ENCODE peak calls at places on chromosomes 3 and 15, in six cellular contexts. One of them, this sample, is unnamed.

GRCh38 chr3:128878556-128879124 is 780 bp upstream of the ACAD9 start:
- DNase-seq in stomach: no peak
- DNase-seq in GM23338: peak
- DNase-seq in sigmoid colon: peak
- DNase-seq in HL-60: peak
- DNase-seq in K562: peak
- DNase-seq in this sample: no peak

GRCh38 chr15:23529891-23530290 is 35.6 kb upstream of the MKRN3 start:
- DNase-seq in stomach: no peak
- DNase-seq in GM23338: no peak
- DNase-seq in sigmoid colon: no peak
- DNase-seq in HL-60: no peak
- DNase-seq in K562: no peak
- DNase-seq in this sample: no peak

GRCh38 chr3:118400886-118401285 is 633.8 kb downstream of the IGSF11 start:
- DNase-seq in stomach: no peak
- DNase-seq in GM23338: no peak
- DNase-seq in sigmoid colon: no peak
- DNase-seq in HL-60: no peak
- DNase-seq in K562: no peak
- DNase-seq in this sample: no peak

GRCh38 chr15:28026764-28027713 is 72.1 kb downstream of the OCA2 start:
- DNase-seq in stomach: no peak
- DNase-seq in GM23338: no peak
- DNase-seq in sigmoid colon: no peak
- DNase-seq in HL-60: no peak
- DNase-seq in K562: peak
- DNase-seq in this sample: no peak

GRCh38 chr3:160210799-160211221 is 14.4 kb upstream of the C3orf80 start:
- DNase-seq in stomach: no peak
- DNase-seq in GM23338: peak
- DNase-seq in sigmoid colon: no peak
- DNase-seq in HL-60: peak
- DNase-seq in K562: peak
- DNase-seq in this sample: no peak

GRCh38 chr3:193665370-193665989 is 72.5 kb downstream of the OPA1 start:
- DNase-seq in stomach: no peak
- DNase-seq in GM23338: peak
- DNase-seq in sigmoid colon: no peak
- DNase-seq in HL-60: no peak
- DNase-seq in K562: peak
- DNase-seq in this sample: peak

GRCh38 chr3:14453841-14454630 is 51.6 kb downstream of the SLC6A6 start:
- DNase-seq in stomach: peak
- DNase-seq in GM23338: no peak
- DNase-seq in sigmoid colon: no peak
- DNase-seq in HL-60: no peak
- DNase-seq in K562: no peak
- DNase-seq in this sample: no peak

GRCh38 chr15:47846128-47846868 is 129.0 kb downstream of the SEMA6D start:
- DNase-seq in stomach: no peak
- DNase-seq in GM23338: no peak
- DNase-seq in sigmoid colon: no peak
- DNase-seq in HL-60: no peak
- DNase-seq in K562: no peak
- DNase-seq in this sample: no peak

GRCh38 chr3:122594025-122594424 is 16.6 kb downstream of the PARP15 start:
- DNase-seq in stomach: no peak
- DNase-seq in GM23338: no peak
- DNase-seq in sigmoid colon: no peak
- DNase-seq in HL-60: no peak
- DNase-seq in K562: no peak
- DNase-seq in this sample: no peak

GRCh38 chr15:70043590-70043989 is 54.1 kb downstream of the TLE3 start:
- DNase-seq in stomach: no peak
- DNase-seq in GM23338: no peak
- DNase-seq in sigmoid colon: no peak
- DNase-seq in HL-60: no peak
- DNase-seq in K562: no peak
- DNase-seq in this sample: no peak

GRCh38 chr3:71490692-71491091 is 92.8 kb downstream of the FOXP1 start:
- DNase-seq in stomach: no peak
- DNase-seq in GM23338: no peak
- DNase-seq in sigmoid colon: no peak
- DNase-seq in HL-60: no peak
- DNase-seq in K562: no peak
- DNase-seq in this sample: no peak

GRCh38 chr15:94829887-94830884 is 598.8 kb downstream of the MCTP2 start:
- DNase-seq in stomach: no peak
- DNase-seq in GM23338: peak
- DNase-seq in sigmoid colon: no peak
- DNase-seq in HL-60: no peak
- DNase-seq in K562: no peak
- DNase-seq in this sample: no peak

GRCh38 chr15:99686290-99686689 is 46.9 kb downstream of the LYSMD4 start:
- DNase-seq in stomach: no peak
- DNase-seq in GM23338: no peak
- DNase-seq in sigmoid colon: no peak
- DNase-seq in HL-60: no peak
- DNase-seq in K562: no peak
- DNase-seq in this sample: no peak

GRCh38 chr3:17336291-17336690 is 406.1 kb downstream of the TBC1D5 start:
- DNase-seq in stomach: no peak
- DNase-seq in GM23338: no peak
- DNase-seq in sigmoid colon: no peak
- DNase-seq in HL-60: no peak
- DNase-seq in K562: no peak
- DNase-seq in this sample: no peak

GRCh38 chr3:194133661-194134230 is 2.2 kb upstream of the HES1 start:
- DNase-seq in stomach: peak
- DNase-seq in GM23338: peak
- DNase-seq in sigmoid colon: peak
- DNase-seq in HL-60: peak
- DNase-seq in K562: peak
- DNase-seq in this sample: no peak

GRCh38 chr15:52256930-52257733 is 38.5 kb downstream of the MYO5C start:
- DNase-seq in stomach: no peak
- DNase-seq in GM23338: peak
- DNase-seq in sigmoid colon: no peak
- DNase-seq in HL-60: no peak
- DNase-seq in K562: no peak
- DNase-seq in this sample: no peak

GRCh38 chr15:35308802-35309201 is 223.7 kb upstream of the NANOGP8 start:
- DNase-seq in stomach: no peak
- DNase-seq in GM23338: no peak
- DNase-seq in sigmoid colon: peak
- DNase-seq in HL-60: no peak
- DNase-seq in K562: no peak
- DNase-seq in this sample: no peak
- TF ChIP-seq POLR2AphosphoS5 in stomach: no peak
- TF ChIP-seq POLR2AphosphoS5 in GM23338: no peak
- TF ChIP-seq POLR2AphosphoS5 in sigmoid colon: peak
- TF ChIP-seq POLR2AphosphoS5 in HL-60: no peak
- TF ChIP-seq POLR2AphosphoS5 in K562: no peak
- TF ChIP-seq POLR2AphosphoS5 in this sample: no peak

GRCh38 chr3:148178508-148178907 is 519.2 kb upstream of the AGTR1 start:
- DNase-seq in stomach: no peak
- DNase-seq in GM23338: no peak
- DNase-seq in sigmoid colon: no peak
- DNase-seq in HL-60: no peak
- DNase-seq in K562: no peak
- DNase-seq in this sample: no peak

GRCh38 chr3:148175215-148175614 is 522.5 kb upstream of the AGTR1 start:
- DNase-seq in stomach: no peak
- DNase-seq in GM23338: no peak
- DNase-seq in sigmoid colon: no peak
- DNase-seq in HL-60: no peak
- DNase-seq in K562: no peak
- DNase-seq in this sample: no peak

DNA sequence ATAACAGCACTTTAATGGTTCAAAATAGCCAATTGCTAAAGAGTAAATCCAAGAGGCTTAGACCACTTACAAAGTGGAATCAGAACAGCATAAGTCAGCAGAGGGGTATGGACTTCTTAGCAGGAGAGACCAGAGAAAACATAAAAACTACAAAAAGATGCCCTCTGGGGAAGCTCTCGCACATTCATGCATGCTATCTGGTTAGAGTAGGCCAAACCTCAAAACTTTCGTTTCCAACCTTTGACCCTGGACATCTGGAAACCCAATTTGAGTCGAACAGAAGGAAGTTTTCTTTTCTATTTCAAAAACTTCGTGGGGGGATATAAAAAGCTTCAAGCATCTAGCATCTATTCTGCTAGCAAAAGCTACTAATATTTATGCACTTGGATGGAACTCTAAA is 523.9 kb upstream of the AGTR1 start:
- DNase-seq in stomach: no peak
- DNase-seq in GM23338: no peak
- DNase-seq in sigmoid colon: no peak
- DNase-seq in HL-60: no peak
- DNase-seq in K562: no peak
- DNase-seq in this sample: no peak
- H3K4me3 ChIP-seq in stomach: no peak
- H3K4me3 ChIP-seq in GM23338: no peak
- H3K4me3 ChIP-seq in sigmoid colon: no peak
- H3K4me3 ChIP-seq in HL-60: no peak
- H3K4me3 ChIP-seq in K562: no peak
- H3K4me3 ChIP-seq in this sample: peak

GRCh38 chr3:157132936-157133335 is 27.0 kb downstream of the CCNL1 start:
- DNase-seq in stomach: no peak
- DNase-seq in GM23338: no peak
- DNase-seq in sigmoid colon: no peak
- DNase-seq in HL-60: peak
- DNase-seq in K562: no peak
- DNase-seq in this sample: no peak
- H3K27ac ChIP-seq in stomach: no peak
- H3K27ac ChIP-seq in GM23338: no peak
- H3K27ac ChIP-seq in sigmoid colon: no peak
- H3K27ac ChIP-seq in HL-60: no peak
- H3K27ac ChIP-seq in K562: no peak
- H3K27ac ChIP-seq in this sample: no peak

DNA sequence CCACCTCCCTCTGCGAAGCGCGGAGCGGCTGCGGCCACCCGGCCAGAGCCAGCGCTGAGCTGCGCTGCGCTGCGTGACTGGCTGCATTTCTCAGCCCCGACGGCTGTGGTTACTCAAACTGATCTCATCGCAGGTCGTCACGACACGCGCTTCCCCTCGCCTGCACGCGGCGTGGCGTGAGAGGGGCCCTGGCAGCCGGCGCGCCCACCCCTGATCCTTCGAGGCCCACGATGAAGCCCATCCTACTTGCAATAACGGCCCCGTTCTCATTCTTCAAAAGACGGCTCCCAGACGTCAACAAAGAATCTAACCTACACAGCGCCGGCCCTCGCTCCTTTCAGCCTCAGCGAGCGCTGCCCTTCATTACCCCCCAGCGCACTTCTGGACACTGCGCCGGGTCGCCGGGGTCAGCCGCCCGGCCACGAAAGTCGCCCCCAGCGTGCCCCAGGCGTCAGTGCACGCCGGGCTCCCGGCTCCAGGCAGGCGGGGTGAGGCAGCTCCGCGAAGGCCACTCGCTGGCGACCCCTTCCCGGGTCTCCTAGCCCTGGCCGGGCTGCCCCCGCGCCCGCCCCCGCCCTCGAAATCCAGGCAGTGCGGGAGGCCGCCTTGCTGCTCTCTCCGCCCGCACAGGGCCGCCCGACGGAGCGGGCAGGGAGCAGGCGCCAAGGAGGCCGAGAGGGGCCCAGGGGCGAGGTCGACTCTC is 9.9 kb upstream of the LEKR1 start:
- DNase-seq in stomach: peak
- DNase-seq in GM23338: peak
- DNase-seq in sigmoid colon: peak
- DNase-seq in HL-60: no peak
- DNase-seq in K562: no peak
- DNase-seq in this sample: no peak
- TF ChIP-seq POLR2AphosphoS5 in stomach: peak
- TF ChIP-seq POLR2AphosphoS5 in GM23338: no peak
- TF ChIP-seq POLR2AphosphoS5 in sigmoid colon: peak
- TF ChIP-seq POLR2AphosphoS5 in HL-60: no peak
- TF ChIP-seq POLR2AphosphoS5 in K562: no peak
- TF ChIP-seq POLR2AphosphoS5 in this sample: no peak

DNA sequence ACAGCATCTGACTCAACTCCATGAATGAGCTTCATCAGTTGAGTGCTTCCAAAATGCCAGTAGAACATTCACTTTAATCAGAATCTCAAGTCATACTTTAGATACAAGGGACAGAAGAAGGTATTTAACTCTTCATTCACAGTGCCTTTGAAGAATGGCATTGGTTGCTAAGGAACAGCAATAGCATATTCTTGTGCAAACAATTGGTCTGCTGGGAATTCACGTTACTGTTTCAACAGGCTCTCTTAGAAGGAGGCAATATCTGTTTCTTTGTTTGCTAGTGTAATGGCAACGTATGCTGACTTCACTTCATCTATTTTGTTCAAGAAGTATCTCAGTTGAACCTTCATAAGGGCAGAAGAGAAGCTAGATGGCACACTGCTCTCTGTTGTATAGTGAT is 113.9 kb downstream of the TMEM108 start:
- DNase-seq in stomach: no peak
- DNase-seq in GM23338: no peak
- DNase-seq in sigmoid colon: no peak
- DNase-seq in HL-60: no peak
- DNase-seq in K562: no peak
- DNase-seq in this sample: no peak
- H3K4me3 ChIP-seq in stomach: no peak
- H3K4me3 ChIP-seq in GM23338: no peak
- H3K4me3 ChIP-seq in sigmoid colon: no peak
- H3K4me3 ChIP-seq in HL-60: no peak
- H3K4me3 ChIP-seq in K562: no peak
- H3K4me3 ChIP-seq in this sample: no peak

GRCh38 chr15:90570643-90571042 is 40.9 kb downstream of the CRTC3 start:
- DNase-seq in stomach: no peak
- DNase-seq in GM23338: no peak
- DNase-seq in sigmoid colon: no peak
- DNase-seq in HL-60: no peak
- DNase-seq in K562: no peak
- DNase-seq in this sample: no peak

GRCh38 chr15:90565866-90566265 is 36.1 kb downstream of the CRTC3 start:
- DNase-seq in stomach: no peak
- DNase-seq in GM23338: no peak
- DNase-seq in sigmoid colon: no peak
- DNase-seq in HL-60: no peak
- DNase-seq in K562: no peak
- DNase-seq in this sample: no peak

GRCh38 chr15:90572893-90573292 is 43.2 kb downstream of the CRTC3 start:
- DNase-seq in stomach: no peak
- DNase-seq in GM23338: no peak
- DNase-seq in sigmoid colon: no peak
- DNase-seq in HL-60: no peak
- DNase-seq in K562: no peak
- DNase-seq in this sample: no peak

GRCh38 chr15:90576711-90577389 is 47.1 kb downstream of the CRTC3 start:
- DNase-seq in stomach: no peak
- DNase-seq in GM23338: no peak
- DNase-seq in sigmoid colon: no peak
- DNase-seq in HL-60: no peak
- DNase-seq in K562: peak
- DNase-seq in this sample: no peak

GRCh38 chr15:90571063-90571541 is 41.4 kb downstream of the CRTC3 start:
- DNase-seq in stomach: no peak
- DNase-seq in GM23338: no peak
- DNase-seq in sigmoid colon: no peak
- DNase-seq in HL-60: no peak
- DNase-seq in K562: peak
- DNase-seq in this sample: no peak
- H3K27ac ChIP-seq in stomach: no peak
- H3K27ac ChIP-seq in GM23338: no peak
- H3K27ac ChIP-seq in sigmoid colon: peak
- H3K27ac ChIP-seq in HL-60: no peak
- H3K27ac ChIP-seq in K562: peak
- H3K27ac ChIP-seq in this sample: no peak

GRCh38 chr3:157351981-157352380 is 84.7 kb upstream of the PTX3 start:
- DNase-seq in stomach: no peak
- DNase-seq in GM23338: no peak
- DNase-seq in sigmoid colon: no peak
- DNase-seq in HL-60: no peak
- DNase-seq in K562: no peak
- DNase-seq in this sample: no peak
- TF ChIP-seq POLR2AphosphoS5 in stomach: no peak
- TF ChIP-seq POLR2AphosphoS5 in GM23338: no peak
- TF ChIP-seq POLR2AphosphoS5 in sigmoid colon: no peak
- TF ChIP-seq POLR2AphosphoS5 in HL-60: no peak
- TF ChIP-seq POLR2AphosphoS5 in K562: no peak
- TF ChIP-seq POLR2AphosphoS5 in this sample: no peak

This sample was measured in SK-N-MC.